ENCODE peak calls at places on chromosomes 1 and 21, in seven cellular contexts. Q is HEK293T; H is stimulated activated CD8-positive, alpha-beta memory T cell treated with anti-CD3 and anti-CD28 coated beads, Interleukin-4, amount 100 ng/mL, for 24 hours; N is CD4-positive, alpha-beta T cell; E is AG09319; Y is effector memory CD8-positive, alpha-beta T cell; D is IMR-90. K is an unnamed sample.

GRCh38 chr1:33273961-33274371 is 17.7 kb downstream of the ZNF362 start:
- DNase-seq in Q (no peak), H (no peak), N (no peak), E (no peak), Y (no peak), D (no peak), K (no peak)

GRCh38 chr1:193589597-193590040 is 403.2 kb upstream of the B3GALT2 start:
- DNase-seq in Q (no peak), H (no peak), N (no peak), E (no peak), Y (no peak), D (peak), K (no peak)

GRCh38 chr1:231317306-231318014 is 20.2 kb downstream of the EXOC8 start:
- DNase-seq in Q (no peak), H (no peak), N (no peak), E (no peak), Y (no peak), D (no peak), K (no peak)

GRCh38 chr1:182087951-182088350 is 26.4 kb upstream of the ZNF648 start:
- DNase-seq in Q (no peak), H (no peak), N (no peak), E (no peak), Y (no peak), D (no peak), K (no peak)

GRCh38 chr1:228313536-228314277 is 92.9 kb downstream of the TRIM11 start:
- DNase-seq in Q (no peak), H (no peak), N (peak), E (no peak), Y (no peak), D (no peak), K (no peak)

GRCh38 chr21:32565856-32566465 is 19.4 kb downstream of the TCP10L start:
- DNase-seq in Q (no peak), H (no peak), N (no peak), E (no peak), Y (no peak), D (peak), K (no peak)

GRCh38 chr1:99146129-99146848 is 118.0 kb upstream of the PLPPR4 start:
- DNase-seq in Q (peak), H (no peak), N (no peak), E (no peak), Y (no peak), D (no peak), K (no peak)

GRCh38 chr1:64975740-64976139 is 9.4 kb upstream of the JAK1 start:
- DNase-seq in Q (no peak), H (no peak), N (no peak), E (no peak), Y (no peak), D (no peak), K (no peak)

GRCh38 chr1:28087614-28088167 is 719 bp downstream of the EYA3 start:
- DNase-seq in Q (no peak), H (no peak), N (no peak), E (no peak), Y (peak), D (peak), K (peak)

GRCh38 chr1:207952617-207953542 is 42.0 kb upstream of the CD34 start:
- DNase-seq in Q (no peak), H (no peak), N (no peak), E (no peak), Y (no peak), D (no peak), K (no peak)

K was measured in B cell.